ENCODE peak calls at places on chromosomes 13 and 19, in four cellular contexts. R is NCI-H1105 treated with DMSO at 0.1 percent for 48 hours, V is LoVo, X is progenitor cell of endocrine pancreas. A is an unnamed sample.

GRCh38 chr19:29943615-29944014 is 1.6 kb downstream of the URI1 start:
- DNase-seq in R (no peak), V (no peak), X (no peak), A (no peak)

GRCh38 chr13:99310382-99311031 is 3.3 kb upstream of the GPR183 start:
- DNase-seq in V (no peak), R (no peak), X (no peak), A (no peak)

GRCh38 chr13:91567485-91568207 is 169.2 kb downstream of the GPC5 start:
- DNase-seq in V (no peak), R (no peak), X (no peak), A (no peak)

GRCh38 chr13:41515491-41516139 is 58.3 kb downstream of the RGCC start:
- DNase-seq in V (no peak), X (no peak), R (no peak), A (no peak)

GRCh38 chr13:33285420-33286124 is at the start of gene STARD13:
- DNase-seq in R (peak), V (peak), X (peak), A (no peak)

GRCh38 chr13:95326695-95327094 is 25.4 kb upstream of the ABCC4 start:
- DNase-seq in X (no peak), R (no peak), V (no peak), A (no peak)

GRCh38 chr13:106230450-106230849 is 305.0 kb downstream of the EFNB2 start:
- DNase-seq in V (peak), R (no peak), X (no peak), A (no peak)

GRCh38 chr13:94641432-94641941 is 39.8 kb downstream of the GPR180 start:
- DNase-seq in R (peak), X (no peak), V (no peak), A (peak)

GRCh38 chr13:74574964-74575728 is 440.9 kb upstream of the KLF12 start:
- DNase-seq in V (no peak), R (no peak), X (no peak), A (no peak)

GRCh38 chr19:14367016-14367415 is 14.2 kb upstream of the ADGRE5 start:
- DNase-seq in V (no peak), X (no peak), R (no peak), A (no peak)

GRCh38 chr19:10871711-10872550 is 578 bp downstream of the CARM1 start:
- DNase-seq in X (peak), V (no peak), R (no peak), A (no peak)

GRCh38 chr19:23698711-23699520 is 11.9 kb upstream of the ZNF675 start:
- DNase-seq in X (no peak), V (no peak), R (peak), A (peak)

GRCh38 chr13:41502676-41503075 is 45.3 kb downstream of the RGCC start:
- DNase-seq in V (no peak), R (no peak), X (no peak), A (no peak)

GRCh38 chr19:55258476-55258827 is 365 bp downstream of the PPP6R1 start:
- DNase-seq in V (no peak), R (peak), X (peak), A (no peak)

GRCh38 chr19:28793391-28794168 is 419.4 kb downstream of the UQCRFS1 start:
- DNase-seq in V (no peak), R (no peak), X (peak), A (no peak)

GRCh38 chr19:32012886-32013635 is 332.3 kb upstream of the ZNF507 start:
- DNase-seq in X (no peak), V (no peak), R (no peak), A (no peak)

GRCh38 chr13:24923305-24923640 is 159.3 kb downstream of the RNF17 start:
- DNase-seq in R (peak), X (no peak), V (no peak), A (peak)

GRCh38 chr13:70375718-70376117 is 267.5 kb upstream of the KLHL1 start:
- DNase-seq in V (no peak), X (no peak), R (no peak), A (no peak)

GRCh38 chr19:2974342-2974932 is 2.9 kb upstream of the TLE6 start:
- DNase-seq in X (no peak), V (no peak), R (no peak), A (no peak)

GRCh38 chr19:51809787-51810186 is 14.8 kb downstream of the FPR3 start:
- DNase-seq in R (no peak), X (no peak), V (no peak), A (no peak)

GRCh38 chr13:79898996-79899395 is 418.0 kb downstream of the NDFIP2 start:
- DNase-seq in R (no peak), X (no peak), V (no peak), A (no peak)

GRCh38 chr13:21668665-21669599 is 1.9 kb upstream of the FGF9 start:
- DNase-seq in X (peak), R (peak), V (no peak), A (peak)

GRCh38 chr13:83515267-83515666 is 367.0 kb downstream of the SLITRK1 start:
- DNase-seq in X (no peak), V (no peak), R (no peak), A (no peak)

GRCh38 chr19:45443462-45444317 is 20.0 kb upstream of the ERCC1 start:
- DNase-seq in V (peak), R (peak), X (peak), A (peak)

GRCh38 chr19:32674153-32674958 is 624 bp downstream of the ANKRD27 start:
- DNase-seq in R (no peak), X (peak), V (no peak), A (no peak)

GRCh38 chr13:42600943-42601342 is 27.0 kb downstream of the TNFSF11 start:
- DNase-seq in V (no peak), R (no peak), X (no peak), A (no peak)

GRCh38 chr13:99203601-99204579 is 3.2 kb downstream of the UBAC2 start:
- DNase-seq in V (no peak), X (no peak), R (no peak), A (no peak)

GRCh38 chr19:35882074-35882832 is 13.9 kb downstream of the APLP1 start:
- DNase-seq in X (no peak), V (peak), R (peak), A (peak)

GRCh38 chr19:16886305-16886880 is 2.4 kb upstream of the F2RL3 start:
- DNase-seq in V (peak), X (no peak), R (no peak), A (no peak)

GRCh38 chr13:23656637-23657036 is 86.4 kb downstream of the TNFRSF19 start:
- DNase-seq in R (peak), V (no peak), X (no peak), A (no peak)

GRCh38 chr19:41431426-41432386 is 4.5 kb upstream of the B3GNT8 start:
- DNase-seq in R (no peak), V (no peak), X (no peak), A (peak)

GRCh38 chr19:47891923-47892666 is 6.0 kb upstream of the SULT2A1 start:
- DNase-seq in R (no peak), X (no peak), V (no peak), A (no peak)

GRCh38 chr19:10819124-10820060 is 16.6 kb downstream of the TMED1 start:
- DNase-seq in R (no peak), X (no peak), V (no peak), A (no peak)

GRCh38 chr13:110187501-110188161 is 119.3 kb downstream of the COL4A1 start:
- DNase-seq in V (no peak), R (no peak), X (no peak), A (no peak)

GRCh38 chr13:112447761-112448603 is 71.8 kb downstream of the SPACA7 start:
- DNase-seq in X (no peak), R (no peak), V (no peak), A (no peak)